ENCODE peak calls at places on chromosomes 5 and 9, in eight cellular contexts. L is AG08395, B is A549, X is NCI-H1694 treated with DMSO at 0.1 percent for 48 hours, Z is GM13977, R is Calu3, W is nucleus accumbens, A is GM03348. C is an unnamed sample.

GRCh38 chr5:112933651-112934365 is 11.8 kb upstream of the REEP5 start:
- DNase-seq in L (peak), B (no peak), X (no peak), Z (no peak), R (no peak), W (no peak), A (peak), C (no peak)

GRCh38 chr5:15807861-15808260 is 307.9 kb downstream of the FBXL7 start:
- DNase-seq in L (peak), B (no peak), X (peak), Z (no peak), R (no peak), W (no peak), A (peak), C (peak)

GRCh38 chr9:132144708-132145365 is 17.0 kb upstream of the NTNG2 start:
- DNase-seq in L (no peak), B (peak), X (no peak), Z (no peak), R (no peak), W (no peak), A (peak), C (peak)

GRCh38 chr9:101458955-101459631 is 23.5 kb upstream of the ALDOB start:
- DNase-seq in L (peak), B (peak), X (peak), Z (peak), R (peak), W (no peak), A (peak), C (peak)

GRCh38 chr5:107652839-107653607 is 17.7 kb downstream of the EFNA5 start:
- DNase-seq in L (no peak), B (no peak), X (no peak), Z (no peak), R (no peak), W (no peak), A (no peak), C (no peak)

GRCh38 chr9:135463140-135463539 is 16.4 kb upstream of the PPP1R26 start:
- DNase-seq in L (peak), B (peak), X (no peak), Z (no peak), R (no peak), W (no peak), A (peak), C (peak)

GRCh38 chr9:109176386-109176785 is 9.3 kb upstream of the FRRS1L start:
- DNase-seq in L (no peak), B (no peak), X (no peak), Z (no peak), R (no peak), W (no peak), A (no peak), C (no peak)

GRCh38 chr9:75996726-75997125 is 106.3 kb downstream of the PCSK5 start:
- DNase-seq in L (no peak), B (no peak), X (no peak), Z (no peak), R (no peak), W (no peak), A (no peak), C (no peak)

GRCh38 chr5:78574731-78575161 is 73.8 kb downstream of the LHFPL2 start:
- DNase-seq in L (no peak), B (no peak), X (no peak), Z (peak), R (peak), W (no peak), A (no peak), C (no peak)

GRCh38 chr5:142059304-142059940 is 46.6 kb upstream of the GNPDA1 start:
- DNase-seq in L (peak), B (peak), X (no peak), Z (no peak), R (no peak), W (no peak), A (peak), C (peak)

GRCh38 chr9:5617749-5618148 is 11.2 kb upstream of the RIC1 start:
- DNase-seq in L (no peak), B (no peak), X (no peak), Z (peak), R (no peak), W (no peak), A (no peak), C (no peak)

GRCh38 chr9:96500696-96501660 is 51.0 kb downstream of the HABP4 start:
- DNase-seq in L (no peak), B (no peak), X (no peak), Z (no peak), R (no peak), W (no peak), A (no peak), C (no peak)

GRCh38 chr9:123816817-123817472 is 113.0 kb downstream of the DENND1A start:
- DNase-seq in L (no peak), B (no peak), X (no peak), Z (no peak), R (peak), W (no peak), A (no peak), C (no peak)

GRCh38 chr9:130912932-130913598 is 16.5 kb upstream of the QRFP start:
- DNase-seq in L (peak), B (no peak), X (no peak), Z (no peak), R (no peak), W (peak), A (peak), C (peak)

GRCh38 chr5:64914396-64914795 is 145.7 kb downstream of the CWC27 start:
- DNase-seq in L (no peak), B (no peak), X (no peak), Z (no peak), R (no peak), W (no peak), A (peak), C (no peak)

GRCh38 chr5:58266402-58266801 is 193.5 kb downstream of the PLK2 start:
- DNase-seq in L (no peak), B (peak), X (no peak), Z (no peak), R (no peak), W (no peak), A (no peak), C (no peak)

GRCh38 chr9:95435074-95435728 is 81.6 kb downstream of the PTCH1 start:
- DNase-seq in L (no peak), B (no peak), X (no peak), Z (no peak), R (no peak), W (no peak), A (no peak), C (no peak)

GRCh38 chr9:112103405-112103804 is 71.7 kb downstream of the SUSD1 start:
- DNase-seq in L (no peak), B (no peak), X (no peak), Z (no peak), R (no peak), W (no peak), A (no peak), C (no peak)

GRCh38 chr5:61659221-61659696 is 327.2 kb downstream of the ZSWIM6 start:
- DNase-seq in L (no peak), B (no peak), X (no peak), Z (no peak), R (no peak), W (no peak), A (no peak), C (no peak)

GRCh38 chr9:137672907-137673791 is 54.3 kb downstream of the EHMT1 start:
- DNase-seq in L (peak), B (peak), X (peak), Z (peak), R (peak), W (no peak), A (peak), C (peak)

GRCh38 chr5:168332042-168332441 is 40.6 kb downstream of the WWC1 start:
- DNase-seq in L (no peak), B (no peak), X (no peak), Z (no peak), R (no peak), W (no peak), A (no peak), C (no peak)

GRCh38 chr9:17462869-17463464 is 115.9 kb upstream of the SH3GL2 start:
- DNase-seq in L (peak), B (peak), X (peak), Z (peak), R (peak), W (no peak), A (peak), C (no peak)

GRCh38 chr9:134210511-134210907 is 46.1 kb upstream of the RNU6ATAC start:
- DNase-seq in L (no peak), B (no peak), X (no peak), Z (no peak), R (no peak), W (no peak), A (no peak), C (no peak)

GRCh38 chr9:122071716-122072115 is 21.4 kb downstream of the TTLL11 start:
- DNase-seq in L (no peak), B (no peak), X (no peak), Z (no peak), R (no peak), W (no peak), A (peak), C (no peak)

GRCh38 chr5:173315495-173316352 is 12.5 kb downstream of the STC2 start:
- DNase-seq in L (peak), B (no peak), X (peak), Z (no peak), R (no peak), W (no peak), A (peak), C (peak)

C was measured in MG63.